ENCODE peak calls at places on chromosomes 13 and 19, in four cellular contexts. K is HL-60, G is K562, M is GM12878. N is an unnamed sample.

GRCh38 chr13:113052971-113053370 is 52.6 kb upstream of the F7 start:
- DNase-seq in K (no peak), G (no peak), M (no peak), N (no peak)

GRCh38 chr13:51221674-51222509 is at the start of gene FAM124A:
- DNase-seq in K (peak; percentile 32), G (peak; percentile 67), M (no peak), N (peak; percentile 59)

GRCh38 chr13:22505489-22505888 is 675.3 kb upstream of the SGCG start:
- DNase-seq in K (no peak), G (no peak), M (no peak), N (no peak)

GRCh38 chr19:38049105-38049649 is 142.2 kb downstream of the SIPA1L3 start:
- DNase-seq in K (peak; percentile 79), G (no peak), M (peak; percentile 93), N (peak; percentile 51)

GRCh38 chr13:22846551-22846950 is 334.2 kb upstream of the SGCG start:
- DNase-seq in K (no peak), G (no peak), M (no peak), N (no peak)

GRCh38 chr19:54662730-54663129 is at the start of gene LILRB4:
- DNase-seq in K (no peak), G (peak; percentile 28), M (no peak), N (peak; percentile 56)

GRCh38 chr13:36006347-36006746 is 124.8 kb downstream of the DCLK1 start:
- DNase-seq in K (no peak), G (no peak), M (no peak), N (no peak)

GRCh38 chr19:27676877-27677276 is 1536.1 kb downstream of the UQCRFS1 start:
- DNase-seq in K (no peak), G (no peak), M (no peak), N (no peak)

GRCh38 chr19:389935-390289 is 19.0 kb downstream of the C2CD4C start:
- DNase-seq in K (no peak), G (no peak), M (no peak), N (no peak)

GRCh38 chr13:38045278-38046048 is 175.9 kb upstream of the TRPC4 start:
- DNase-seq in K (peak; percentile 22), G (peak; percentile 20), M (no peak), N (no peak)

GRCh38 chr19:43589680-43590079 is 6.3 kb downstream of the IRGQ start:
- DNase-seq in K (no peak), G (no peak), M (no peak), N (no peak)

GRCh38 chr13:110666255-110666533 is 39.7 kb downstream of the CARS2 start:
- DNase-seq in K (no peak), G (no peak), M (no peak), N (no peak)

GRCh38 chr13:25886438-25887214 is 165.2 kb downstream of the SHISA2 start:
- DNase-seq in K (no peak), G (no peak), M (no peak), N (no peak)

GRCh38 chr13:110134801-110135200 is 172.2 kb downstream of the COL4A1 start:
- DNase-seq in K (no peak), G (no peak), M (no peak), N (no peak)

GRCh38 chr13:112842343-112842856 is 126.6 kb upstream of the MCF2L start:
- DNase-seq in K (no peak), G (no peak), M (no peak), N (peak; percentile 28)

GRCh38 chr13:104968876-104969275 is 1566.6 kb downstream of the EFNB2 start:
- DNase-seq in K (no peak), G (no peak), M (no peak), N (no peak)

GRCh38 chr13:89281331-89281730 is 1610.2 kb downstream of the SLITRK5 start:
- DNase-seq in K (no peak), G (no peak), M (no peak), N (no peak)

GRCh38 chr19:46844067-46844489 is 6.6 kb downstream of the AP2S1 start:
- DNase-seq in K (no peak), G (peak; percentile 45), M (no peak), N (no peak)
- TF ChIP-seq SPI1 in K (no peak), G (no peak), M (no peak), N (no peak)

GRCh38 chr13:97267418-97268059 is 45.4 kb downstream of the MBNL2 start:
- DNase-seq in K (no peak), G (no peak), M (no peak), N (no peak)
- TF ChIP-seq SPI1 in K (no peak), G (no peak), M (no peak), N (no peak)

GRCh38 chr19:17737690-17738153 is 13.6 kb upstream of the FCHO1 start:
- DNase-seq in K (no peak), G (no peak), M (no peak), N (no peak)
- TF ChIP-seq SPI1 in K (no peak), G (no peak), M (no peak), N (no peak)

GRCh38 chr19:49212302-49212701 is 54.7 kb downstream of the TRPM4 start:
- DNase-seq in K (no peak), G (peak; percentile 12), M (no peak), N (no peak)
- TF ChIP-seq SPI1 in K (no peak), G (no peak), M (no peak), N (no peak)

DNA sequence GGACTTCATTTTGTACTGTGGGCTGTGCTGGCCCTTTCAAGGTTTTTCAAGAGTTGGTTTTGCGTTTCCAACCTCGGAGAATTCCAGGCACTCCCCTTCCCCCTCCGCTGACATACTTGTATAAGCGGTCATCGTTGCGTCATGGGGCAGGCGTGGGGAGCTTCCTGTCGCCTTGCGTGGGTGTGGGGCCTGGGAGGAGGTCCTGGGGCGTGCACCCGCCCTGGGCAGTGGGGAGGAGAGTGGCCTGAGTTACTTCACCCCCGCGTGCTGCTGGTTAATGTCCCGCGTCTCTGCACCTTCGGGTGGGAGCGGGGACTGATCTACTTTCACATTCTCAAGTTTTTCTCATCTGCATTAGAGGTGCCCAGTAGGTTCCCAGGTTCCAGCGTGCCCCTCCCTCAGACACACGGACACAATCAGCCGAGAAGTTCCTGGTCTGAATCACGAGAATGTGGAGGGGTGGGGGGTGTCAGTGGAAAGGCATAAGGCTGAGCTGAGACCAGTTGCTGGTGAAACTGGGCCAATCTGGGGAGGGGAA is 4.1 kb downstream of the IER2 start:
- DNase-seq in K (peak; percentile 85), G (peak; percentile 58), M (no peak), N (no peak)
- TF ChIP-seq SPI1 in K (no peak), G (no peak), M (no peak), N (no peak)

GRCh38 chr13:49219647-49220034 is 497 bp upstream of the MLNR start:
- DNase-seq in K (no peak), G (no peak), M (no peak), N (no peak)

GRCh38 chr13:49216334-49216733 is 3.8 kb upstream of the MLNR start:
- DNase-seq in K (peak; percentile 67), G (no peak), M (no peak), N (no peak)

GRCh38 chr13:49218493-49219051 is 1.6 kb upstream of the MLNR start:
- DNase-seq in K (no peak), G (no peak), M (no peak), N (no peak)

GRCh38 chr13:49220035-49220855 is at the start of gene MLNR:
- DNase-seq in K (peak; percentile 29), G (peak; percentile 42), M (no peak), N (peak; percentile 55)

DNA sequence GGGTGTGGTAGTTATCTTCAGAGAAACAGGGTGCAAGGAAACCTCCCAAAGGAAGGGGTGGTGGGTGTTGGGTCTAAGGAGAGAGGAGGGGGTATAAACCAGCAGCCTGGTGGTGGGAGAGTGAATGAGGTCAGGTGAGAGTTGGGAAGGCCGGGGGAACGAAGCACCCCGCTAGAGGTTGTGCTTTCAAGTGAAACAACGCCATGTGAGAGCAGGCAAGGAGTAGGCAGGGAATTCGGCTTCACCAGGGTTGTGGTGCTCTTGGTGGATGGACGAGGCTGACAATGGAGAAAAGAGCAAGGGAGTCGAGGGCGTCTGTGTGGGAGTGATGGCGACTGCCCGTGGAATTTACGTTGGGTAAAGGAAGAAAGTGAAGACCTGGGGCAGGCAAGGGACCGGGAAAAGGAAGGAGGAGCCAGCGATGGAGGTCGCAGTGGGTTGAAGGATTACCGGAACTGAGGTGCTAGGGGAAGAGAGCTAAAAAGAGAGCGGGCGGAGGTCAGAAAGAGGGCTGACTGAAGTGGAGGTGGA is 2.1 kb upstream of the MLNR start:
- DNase-seq in K (no peak), G (no peak), M (no peak), N (no peak)
- TF ChIP-seq SPI1 in K (no peak), G (no peak), M (no peak), N (no peak)

DNA sequence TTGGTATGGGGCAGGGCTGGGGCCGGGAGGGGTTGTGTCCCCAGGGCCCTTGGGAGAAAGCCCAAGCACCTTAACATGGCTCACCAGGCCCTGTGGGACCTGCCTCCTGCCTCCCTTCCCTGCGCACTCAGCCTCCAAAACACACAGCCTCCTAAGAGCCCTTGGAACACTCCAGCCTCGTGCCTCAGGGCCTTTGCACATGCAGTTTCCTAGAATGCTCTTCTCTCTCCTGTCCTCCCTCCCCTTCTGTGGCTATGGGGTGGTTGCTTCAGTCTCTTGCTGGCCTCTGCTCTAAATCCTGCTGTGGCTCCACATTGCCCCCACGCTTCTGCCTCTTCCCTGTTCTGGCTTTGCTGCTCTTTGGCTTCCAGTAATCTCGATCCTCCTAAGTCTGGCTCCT is 23.7 kb downstream of the HIF3A start:
- DNase-seq in K (no peak), G (no peak), M (no peak), N (no peak)
- TF ChIP-seq SPI1 in K (no peak), G (no peak), M (no peak), N (no peak)